ENCODE peak calls at places on chromosomes 5 and 9, in five cellular contexts. F is uterus; O is A673; C is HT-29; D is activated T-cell treated with anti-CD3 and anti-CD28 coated beads, Interleukin-2, amount 50 U/mL, for 4 hours. Q is an unnamed sample.

GRCh38 chr9:116154976-116155699 is 1.5 kb downstream of the PAPPA start:
- DNase-seq in C (no peak), D (no peak), O (peak; percentile 69), F (peak; percentile 51), Q (no peak)

GRCh38 chr9:133238272-133238850 is 29.3 kb upstream of the OBP2B start:
- DNase-seq in F (peak; percentile 81), O (peak; percentile 46), D (peak; percentile 20), C (peak; percentile 42), Q (no peak)

GRCh38 chr9:136488247-136489214 is 5.7 kb upstream of the SEC16A start:
- DNase-seq in D (peak; percentile 77), C (peak; percentile 82), F (peak; percentile 75), O (peak; percentile 25), Q (peak; percentile 77)

GRCh38 chr5:174022384-174023095 is 23.0 kb upstream of the NSG2 start:
- DNase-seq in C (peak; percentile 50), O (peak; percentile 33), D (no peak), F (no peak), Q (no peak)

GRCh38 chr5:136699661-136700060 is 334.3 kb upstream of the TRPC7 start:
- DNase-seq in C (no peak), O (no peak), D (no peak), F (no peak), Q (no peak)

GRCh38 chr5:95697781-95698681 is 15.2 kb upstream of the SPATA9 start:
- DNase-seq in O (no peak), C (no peak), F (no peak), D (no peak), Q (no peak)

GRCh38 chr5:88884435-88884877 is 1.5 kb upstream of the MEF2C start:
- DNase-seq in D (no peak), C (no peak), O (no peak), F (no peak), Q (no peak)

GRCh38 chr5:157295247-157295646 is 29.3 kb downstream of the CYFIP2 start:
- DNase-seq in C (peak; percentile 41), F (no peak), D (no peak), O (no peak), Q (no peak)

GRCh38 chr5:134626369-134627014 is 6.1 kb downstream of the SAR1B start:
- DNase-seq in O (no peak), C (peak; percentile 66), F (no peak), D (no peak), Q (no peak)

GRCh38 chr9:129140397-129141065 is 29.3 kb downstream of the PTPA start:
- DNase-seq in O (peak; percentile 79), C (peak; percentile 65), D (peak; percentile 19), F (peak; percentile 52), Q (peak; percentile 17)

GRCh38 chr9:95107001-95107749 is 210.3 kb downstream of the FANCC start:
- DNase-seq in O (no peak), C (no peak), F (peak; percentile 59), D (no peak), Q (no peak)

GRCh38 chr5:142125963-142126362 is 17.4 kb downstream of the NDFIP1 start:
- DNase-seq in O (no peak), C (no peak), D (no peak), F (no peak), Q (no peak)

GRCh38 chr9:134966270-134966669 is 48.6 kb upstream of the FCN1 start:
- DNase-seq in F (no peak), O (no peak), D (peak; percentile 2), C (no peak), Q (no peak)

GRCh38 chr5:1830571-1831228 is 29.5 kb downstream of the NDUFS6 start:
- DNase-seq in D (no peak), C (no peak), F (no peak), O (no peak), Q (no peak)

GRCh38 chr5:120436996-120437395 is 27.1 kb upstream of the PRR16 start:
- DNase-seq in F (no peak), O (no peak), D (no peak), C (no peak), Q (no peak)

GRCh38 chr5:66337827-66338226 is 193.7 kb downstream of the SREK1 start:
- DNase-seq in D (no peak), C (no peak), F (no peak), O (no peak), Q (no peak)

GRCh38 chr9:135885100-135885853 is 22.1 kb downstream of the CAMSAP1 start:
- DNase-seq in C (no peak), D (no peak), F (no peak), O (no peak), Q (no peak)

GRCh38 chr5:135134686-135135381 is 100.8 kb upstream of the PITX1 start:
- DNase-seq in D (no peak), F (no peak), C (no peak), O (no peak), Q (no peak)

GRCh38 chr9:131484560-131485185 is 18.0 kb upstream of the POMT1 start:
- DNase-seq in C (no peak), O (no peak), D (no peak), F (no peak), Q (no peak)

GRCh38 chr9:24245988-24246387 is 299.7 kb downstream of the IZUMO3 start:
- DNase-seq in D (no peak), C (peak; percentile 47), F (no peak), O (peak; percentile 1), Q (no peak)

GRCh38 chr9:31372796-31373587 is 1011.5 kb upstream of the ACO1 start:
- DNase-seq in F (no peak), O (no peak), C (no peak), D (no peak), Q (no peak)

GRCh38 chr5:168747987-168748777 is 169.0 kb upstream of the PANK3 start:
- DNase-seq in F (no peak), O (peak; percentile 52), D (no peak), C (peak; percentile 65), Q (peak; percentile 34)

GRCh38 chr5:15203376-15203775 is 296.6 kb upstream of the FBXL7 start:
- DNase-seq in F (no peak), D (no peak), C (no peak), O (no peak), Q (no peak)

GRCh38 chr5:125696762-125697161 is 726.4 kb upstream of the GRAMD2B start:
- DNase-seq in D (no peak), F (no peak), C (peak; percentile 34), O (no peak), Q (no peak)

GRCh38 chr9:134179595-134179917 is 15.2 kb upstream of the RNU6ATAC start:
- DNase-seq in D (no peak), F (no peak), O (no peak), C (no peak), Q (no peak)

GRCh38 chr5:51345106-51345505 is 38.1 kb upstream of the ISL1 start:
- DNase-seq in F (no peak), O (no peak), C (peak; percentile 45), D (no peak), Q (no peak)